ENCODE peak calls at places on chromosomes 1 and 21, in seven cellular contexts. U is ovary, D is heart right ventricle, M is GM23248, C is dorsolateral prefrontal cortex, N is psoas muscle, B is body of pancreas. R is an unnamed sample.

GRCh38 chr1:151711940-151712339 is 4.7 kb downstream of the CELF3 start:
- DNase-seq in M (no peak), B (peak), D (no peak), U (no peak), C (no peak), N (no peak), R (no peak)

GRCh38 chr1:52852854-52853253 is 10.3 kb downstream of the ZYG11A start:
- DNase-seq in D (no peak), M (no peak), B (no peak), N (no peak), U (no peak), C (no peak), R (no peak)

GRCh38 chr1:154158307-154159125 is 3.6 kb upstream of the NUP210L start:
- DNase-seq in N (no peak), D (no peak), B (no peak), M (no peak), C (no peak), U (no peak), R (no peak)

GRCh38 chr1:215584389-215584788 is 17.3 kb downstream of the KCTD3 start:
- DNase-seq in N (no peak), B (no peak), U (no peak), C (no peak), M (no peak), D (no peak), R (no peak)

GRCh38 chr1:154419620-154420020 is 14.5 kb downstream of the IL6R start:
- DNase-seq in B (peak), M (peak), N (peak), D (peak), U (peak), C (peak), R (peak)

GRCh38 chr1:35876988-35877387 is 6.0 kb upstream of the AGO1 start:
- DNase-seq in C (no peak), N (no peak), B (no peak), D (no peak), M (peak), U (no peak), R (no peak)

GRCh38 chr1:200269256-200269655 is 140.6 kb downstream of the ZNF281 start:
- DNase-seq in C (no peak), D (no peak), U (no peak), M (no peak), B (no peak), N (no peak), R (no peak)

GRCh38 chr1:205504311-205505075 is at the start of gene CDK18:
- DNase-seq in B (peak), N (peak), D (peak), M (no peak), C (peak), U (peak), R (peak)

GRCh38 chr1:212098340-212098739 is 62.8 kb downstream of the DTL start:
- DNase-seq in U (no peak), B (no peak), C (no peak), N (no peak), M (no peak), D (no peak), R (no peak)

GRCh38 chr1:13990939-13991338 is 291.0 kb downstream of the PRDM2 start:
- DNase-seq in U (no peak), N (no peak), M (no peak), B (no peak), D (no peak), C (no peak), R (no peak)

GRCh38 chr1:165629848-165630628 is 996 bp upstream of the MGST3 start:
- DNase-seq in U (no peak), M (peak), N (no peak), C (no peak), D (no peak), B (no peak), R (no peak)

GRCh38 chr1:185536165-185536920 is 197.8 kb upstream of the HMCN1 start:
- DNase-seq in D (no peak), B (no peak), U (no peak), N (no peak), C (no peak), M (no peak), R (no peak)

GRCh38 chr21:26846036-26846931 is 1.1 kb upstream of the ADAMTS1 start:
- DNase-seq in D (peak), N (peak), B (peak), C (peak), U (peak), M (peak), R (peak)

GRCh38 chr1:53339736-53340385 is 12.0 kb upstream of the LRP8 start:
- DNase-seq in B (no peak), U (no peak), D (no peak), C (peak), M (no peak), N (no peak), R (no peak)

GRCh38 chr1:109927356-109927755 is 16.7 kb downstream of the CSF1 start:
- DNase-seq in B (no peak), D (no peak), U (no peak), M (no peak), C (no peak), N (no peak), R (no peak)

GRCh38 chr21:22561946-22562345 is 1563.7 kb downstream of the NCAM2 start:
- DNase-seq in M (no peak), D (no peak), N (no peak), C (no peak), U (no peak), B (no peak), R (no peak)

GRCh38 chr21:18636897-18637296 is 233.3 kb upstream of the TMPRSS15 start:
- DNase-seq in B (no peak), U (no peak), N (no peak), C (no peak), D (no peak), M (no peak), R (no peak)

GRCh38 chr1:44406761-44407429 is 1.8 kb downstream of the RNF220 start:
- DNase-seq in N (no peak), U (no peak), C (no peak), D (no peak), B (no peak), M (peak), R (no peak)

GRCh38 chr1:44409019-44409602 is 4.1 kb downstream of the RNF220 start:
- DNase-seq in D (no peak), N (no peak), U (no peak), M (no peak), B (no peak), C (no peak), R (no peak)

GRCh38 chr1:44407430-44408180 is 2.5 kb downstream of the RNF220 start:
- DNase-seq in M (no peak), B (no peak), N (no peak), D (no peak), U (no peak), C (no peak), R (no peak)

GRCh38 chr1:44409741-44410140 is 4.7 kb downstream of the RNF220 start:
- DNase-seq in U (no peak), D (no peak), N (no peak), C (no peak), B (no peak), M (no peak), R (no peak)

DNA sequence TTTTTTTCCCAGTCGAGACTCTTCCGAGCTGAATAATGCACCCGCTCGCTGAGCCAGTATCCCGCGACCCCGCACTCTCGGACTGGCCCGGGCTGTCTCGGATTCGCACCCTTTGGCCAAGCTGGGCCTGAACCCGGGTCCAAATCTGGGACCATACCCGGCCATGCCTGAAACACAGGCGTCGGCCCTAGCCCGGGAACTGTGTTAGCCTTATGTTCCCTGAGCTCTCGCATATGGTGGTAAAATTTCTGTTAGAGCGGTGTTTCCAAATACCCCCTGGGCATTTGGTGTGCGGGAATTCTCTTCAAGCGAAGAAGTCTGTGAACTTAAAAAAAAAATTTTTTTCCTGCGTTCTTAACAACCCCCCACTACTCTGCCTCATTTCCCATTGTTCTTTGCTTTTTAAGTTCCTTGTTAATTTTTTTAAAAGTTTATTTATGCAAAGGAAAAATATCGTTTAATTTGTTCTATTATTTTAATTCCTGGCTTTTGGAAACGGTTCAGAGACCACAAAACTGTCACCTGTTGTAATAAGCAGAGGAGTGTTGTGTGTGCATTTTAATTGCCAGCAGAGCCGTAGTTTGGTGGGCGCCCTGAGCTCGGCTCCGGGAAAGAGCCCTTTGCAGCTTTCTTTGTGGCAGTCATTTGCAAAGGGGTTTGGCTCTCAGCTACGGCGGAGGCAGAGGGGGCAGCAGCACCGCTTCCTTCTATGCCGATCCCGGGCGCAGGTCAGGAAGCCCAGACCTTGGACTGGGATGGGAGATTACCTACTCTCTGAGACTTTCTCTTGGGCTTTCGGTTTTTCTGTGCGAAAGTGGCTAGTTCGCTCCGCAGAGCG is 3.3 kb downstream of the RNF220 start:
- DNase-seq in N (no peak), C (no peak), U (no peak), M (no peak), D (no peak), B (no peak), R (no peak)
- H3K4me3 ChIP-seq in N (peak), C (peak), U (no peak), M (no peak), D (peak), B (no peak), R (peak)

GRCh38 chr1:168223681-168224515 is 1.9 kb upstream of the SFT2D2 start:
- DNase-seq in C (no peak), N (no peak), D (no peak), B (no peak), U (no peak), M (peak), R (no peak)

GRCh38 chr1:168225476-168226190 is at the start of gene SFT2D2:
- DNase-seq in M (peak), C (peak), U (peak), N (peak), D (peak), B (peak), R (peak)

GRCh38 chr1:168223261-168223660 is 2.5 kb upstream of the SFT2D2 start:
- DNase-seq in U (no peak), M (no peak), D (no peak), C (no peak), B (no peak), N (no peak), R (no peak)

GRCh38 chr1:168227620-168228019 is 1.8 kb downstream of the SFT2D2 start:
- DNase-seq in C (no peak), U (no peak), M (peak), B (no peak), D (no peak), N (no peak), R (no peak)

DNA sequence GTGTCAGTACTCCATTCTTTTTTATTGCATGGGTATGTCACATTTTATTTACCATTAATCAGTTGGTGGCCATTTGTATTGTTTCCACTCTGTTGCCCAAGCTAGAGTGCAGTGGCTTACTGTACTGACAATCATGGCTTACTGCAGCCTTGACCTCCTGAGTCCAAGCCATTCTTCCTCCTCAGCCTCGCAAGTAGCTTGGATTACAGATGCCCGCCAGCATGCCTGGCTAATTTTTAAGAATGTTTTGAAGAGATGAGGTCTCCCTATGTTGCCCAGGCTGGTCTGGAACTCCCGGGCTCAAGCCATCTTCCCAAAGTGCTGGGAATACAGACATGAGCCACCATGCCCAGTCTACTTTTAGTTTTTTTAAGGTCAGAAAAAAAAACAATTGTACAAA is 813 bp upstream of the SFT2D2 start:
- DNase-seq in C (no peak), N (no peak), D (no peak), M (no peak), U (no peak), B (no peak), R (no peak)
- H3K27ac ChIP-seq in C (no peak), N (no peak), D (peak), M (peak), U (no peak), B (no peak), R (peak)

GRCh38 chr1:179099891-179100290 is 18.0 kb downstream of the TOR3A start:
- DNase-seq in B (no peak), D (no peak), N (no peak), U (no peak), M (no peak), C (no peak), R (no peak)
- H3K4me3 ChIP-seq in B (no peak), D (no peak), N (no peak), U (no peak), M (no peak), C (no peak), R (no peak)

GRCh38 chr1:107787299-107787698 is 177.7 kb downstream of the VAV3 start:
- DNase-seq in D (no peak), N (no peak), C (no peak), B (no peak), U (no peak), M (peak), R (no peak)

GRCh38 chr1:107785506-107786213 is 179.3 kb downstream of the VAV3 start:
- DNase-seq in C (no peak), N (no peak), U (no peak), B (no peak), D (no peak), M (no peak), R (no peak)

GRCh38 chr1:107789817-107790609 is 175.0 kb downstream of the VAV3 start:
- DNase-seq in C (no peak), N (no peak), B (no peak), U (no peak), M (no peak), D (no peak), R (no peak)

GRCh38 chr1:107788189-107788588 is 176.8 kb downstream of the VAV3 start:
- DNase-seq in C (no peak), M (peak), U (no peak), D (no peak), N (no peak), B (no peak), R (no peak)

GRCh38 chr1:107786214-107786842 is 178.7 kb downstream of the VAV3 start:
- DNase-seq in U (no peak), M (no peak), C (no peak), N (no peak), B (no peak), D (no peak), R (no peak)
- H3K27ac ChIP-seq in U (no peak), M (no peak), C (no peak), N (no peak), B (no peak), D (no peak), R (no peak)

GRCh38 chr1:86756062-86756406 is 51.7 kb downstream of the SH3GLB1 start:
- DNase-seq in D (no peak), M (no peak), U (no peak), N (no peak), C (no peak), B (no peak), R (no peak)
- H3K4me3 ChIP-seq in D (no peak), M (no peak), U (no peak), N (no peak), C (no peak), B (no peak), R (no peak)

GRCh38 chr21:41762753-41763152 is 4.1 kb downstream of the RIPK4 start:
- DNase-seq in M (no peak), U (no peak), B (no peak), N (no peak), D (no peak), C (no peak), R (no peak)
- H3K27ac ChIP-seq in M (no peak), U (no peak), B (peak), N (no peak), D (no peak), C (no peak), R (no peak)

GRCh38 chr1:147878022-147878421 is 24.6 kb upstream of the GJA8 start:
- DNase-seq in U (no peak), D (no peak), C (no peak), B (no peak), N (no peak), M (no peak), R (no peak)
- H3K4me3 ChIP-seq in U (no peak), D (no peak), C (no peak), B (no peak), N (no peak), M (no peak), R (no peak)